ENCODE peak calls at places on chromosomes 4 and X, in eight cellular contexts. B, V, I, W, O, H, M and N are unnamed samples.

GRCh38 chr4:173924561-173924960 is 358.9 kb downstream of the FBXO8 start:
- DNase-seq in O (no peak), I (no peak), B (peak; percentile 41), M (peak; percentile 9), V (no peak), H (no peak), W (no peak), N (no peak)

GRCh38 chr4:72295966-72296557 is 264.3 kb downstream of the NPFFR2 start:
- DNase-seq in W (no peak), M (peak; percentile 17), O (no peak), B (peak; percentile 76), I (peak; percentile 57), V (peak; percentile 31), H (peak; percentile 5), N (peak; percentile 5)

GRCh38 chr4:25970691-25971427 is 56.8 kb downstream of the SMIM20 start:
- DNase-seq in O (no peak), M (peak; percentile 74), V (peak; percentile 78), H (no peak), I (no peak), B (peak; percentile 44), W (no peak), N (no peak)

GRCh38 chr4:128558896-128559669 is 250.4 kb upstream of the JADE1 start:
- DNase-seq in B (peak; percentile 55), V (no peak), O (no peak), W (no peak), H (no peak), M (no peak), I (peak; percentile 41), N (no peak)

GRCh38 chr4:176879370-176880116 is 86.8 kb upstream of the VEGFC start:
- DNase-seq in H (no peak), V (no peak), O (no peak), M (no peak), I (peak; percentile 45), B (peak; percentile 55), W (no peak), N (no peak)

GRCh38 chrX:40299028-40299479 is 201.3 kb upstream of the BCOR start:
- DNase-seq in O (no peak), W (no peak), I (no peak), V (no peak), M (no peak), H (no peak), B (peak; percentile 39), N (no peak)

GRCh38 chrX:39201305-39201990 is 400.2 kb downstream of the MID1IP1 start:
- DNase-seq in V (no peak), I (no peak), O (no peak), W (no peak), H (no peak), M (peak; percentile 50), B (peak; percentile 2), N (no peak)

GRCh38 chrX:130857207-130857606 is 45.8 kb downstream of the ENOX2 start:
- DNase-seq in H (no peak), W (no peak), M (no peak), I (no peak), B (no peak), V (no peak), O (no peak), N (no peak)

GRCh38 chrX:19332983-19333382 is 10.7 kb upstream of the PDHA1 start:
- DNase-seq in I (peak; percentile 3), O (no peak), V (peak; percentile 7), B (peak; percentile 50), H (peak; percentile 2), M (peak; percentile 7), W (no peak), N (no peak)

GRCh38 chrX:31215277-31215815 is 143.5 kb upstream of the FTHL17 start:
- DNase-seq in I (no peak), H (no peak), M (no peak), O (no peak), V (no peak), B (no peak), W (no peak), N (no peak)

GRCh38 chr4:169244210-169244609 is 26.5 kb downstream of the SH3RF1 start:
- DNase-seq in H (no peak), W (no peak), B (peak; percentile 49), M (no peak), V (no peak), O (no peak), I (no peak), N (no peak)

GRCh38 chrX:72029473-72030411 is 102.0 kb downstream of the RTL5 start:
- DNase-seq in H (peak; percentile 86), O (no peak), I (peak; percentile 90), B (peak; percentile 61), W (no peak), V (no peak), M (peak; percentile 82), N (no peak)

GRCh38 chr4:59175588-59175987 is 2024.5 kb upstream of the ADGRL3 start:
- DNase-seq in W (no peak), M (no peak), I (no peak), H (no peak), B (no peak), O (no peak), V (no peak), N (no peak)

GRCh38 chr4:56648245-56649151 is 32.6 kb downstream of the HOPX start:
- DNase-seq in I (no peak), W (no peak), H (no peak), O (no peak), B (peak; percentile 44), M (no peak), V (no peak), N (no peak)

GRCh38 chr4:125741825-125742452 is 427.2 kb downstream of the FAT4 start:
- DNase-seq in H (peak; percentile 50), V (peak; percentile 2), I (peak; percentile 43), O (no peak), W (no peak), B (peak; percentile 65), M (no peak), N (no peak)

GRCh38 chrX:10235851-10236250 is 79.1 kb downstream of the CLCN4 start:
- DNase-seq in I (peak; percentile 76), M (peak; percentile 75), B (peak; percentile 74), W (no peak), V (no peak), H (peak; percentile 12), O (no peak), N (no peak)

GRCh38 chr4:1401409-1402020 is 4.7 kb downstream of the NKX1-1 start:
- DNase-seq in W (peak; percentile 2), V (no peak), I (no peak), M (peak; percentile 9), O (no peak), B (no peak), H (no peak), N (no peak)

GRCh38 chr4:106898621-106899230 is 137.4 kb downstream of the DKK2 start:
- DNase-seq in W (no peak), B (peak; percentile 66), O (no peak), V (no peak), H (peak; percentile 30), I (peak; percentile 53), M (no peak), N (peak; percentile 7)

GRCh38 chr4:70874268-70875156 is 27.7 kb upstream of the MOB1B start:
- DNase-seq in I (no peak), H (no peak), W (no peak), M (no peak), B (no peak), O (no peak), V (peak; percentile 6), N (no peak)

GRCh38 chrX:107579956-107580355 is 48.4 kb upstream of the PRPS1 start:
- DNase-seq in V (no peak), W (no peak), O (no peak), H (peak; percentile 71), I (peak; percentile 90), B (no peak), M (no peak), N (no peak)

GRCh38 chr4:176123710-176124407 is 58.2 kb downstream of the WDR17 start:
- DNase-seq in H (peak; percentile 7), M (peak; percentile 20), I (no peak), O (no peak), B (peak; percentile 20), V (peak; percentile 8), W (no peak), N (no peak)

GRCh38 chrX:56382278-56382677 is 150.1 kb downstream of the KLF8 start:
- DNase-seq in O (no peak), B (no peak), I (no peak), H (no peak), W (no peak), V (no peak), M (no peak), N (no peak)

GRCh38 chrX:20527458-20528099 is 260.9 kb upstream of the RPS6KA3 start:
- DNase-seq in B (peak; percentile 36), W (no peak), H (peak; percentile 41), M (no peak), O (no peak), V (peak; percentile 40), I (peak; percentile 38), N (peak; percentile 70)

GRCh38 chr4:7462509-7462971 is 27.8 kb upstream of the PSAPL1 start:
- DNase-seq in O (no peak), H (no peak), M (peak; percentile 41), W (no peak), V (peak; percentile 6), I (peak; percentile 2), B (peak; percentile 20), N (no peak)

GRCh38 chr4:962231-963208 is 10.8 kb downstream of the DGKQ start:
- DNase-seq in H (no peak), M (no peak), B (no peak), W (no peak), O (no peak), V (peak; percentile 60), I (no peak), N (no peak)

GRCh38 chr4:47224361-47224760 is 193.0 kb downstream of the GABRB1 start:
- DNase-seq in M (no peak), W (no peak), H (no peak), O (no peak), B (no peak), V (no peak), I (no peak), N (no peak)

GRCh38 chrX:1591863-1592127 is 391 bp downstream of the AKAP17A start:
- DNase-seq in W (no peak), M (no peak), I (no peak), V (no peak), B (no peak), O (no peak), H (no peak), N (no peak)

GRCh38 chr4:104826171-104826570 is 320.5 kb upstream of the TET2 start:
- DNase-seq in B (no peak), V (no peak), W (no peak), H (no peak), M (no peak), I (no peak), O (no peak), N (peak; percentile 26)

GRCh38 chrX:48468247-48468671 is 1.8 kb downstream of the SLC38A5 start:
- DNase-seq in W (peak; percentile 16), I (no peak), O (no peak), B (no peak), V (peak; percentile 23), H (peak; percentile 20), M (no peak), N (no peak)

GRCh38 chrX:117147249-117147648 is 684.5 kb upstream of the CT83 start:
- DNase-seq in V (no peak), O (no peak), M (no peak), B (no peak), I (no peak), H (no peak), W (no peak), N (no peak)

GRCh38 chr4:120071192-120071795 is 4.6 kb upstream of the MAD2L1 start:
- DNase-seq in M (no peak), W (peak; percentile 36), H (peak; percentile 53), I (peak; percentile 80), V (peak; percentile 4), B (peak; percentile 82), O (peak; percentile 29), N (peak; percentile 31)

GRCh38 chr4:123250843-123251242 is 145.8 kb upstream of the SPRY1 start:
- DNase-seq in H (peak; percentile 9), W (no peak), I (peak; percentile 93), B (peak; percentile 64), M (no peak), O (no peak), V (no peak), N (no peak)

GRCh38 chr4:120857312-120857711 is 65.2 kb downstream of the PRDM5 start:
- DNase-seq in I (peak; percentile 52), W (no peak), B (peak; percentile 20), M (no peak), V (no peak), H (no peak), O (no peak), N (no peak)

GRCh38 chr4:30724217-30724616 is 4.0 kb downstream of the PCDH7 start:
- DNase-seq in M (no peak), B (no peak), W (no peak), I (no peak), H (no peak), O (no peak), V (peak; percentile 33), N (no peak)